ENCODE peak calls at places on chromosomes 4 and X, in five cellular contexts. Y is Calu3, U is omental fat pad, R is endothelial cell, K is tibial artery. F is an unnamed sample.

GRCh38 chr4:17781072-17781830 is at the start of gene FAM184B:
- DNase-seq in Y (peak; percentile 9), U (no peak), R (peak; percentile 17), K (no peak), F (no peak)

GRCh38 chrX:3518870-3519269 is 172.4 kb upstream of the MXRA5 start:
- DNase-seq in Y (peak; percentile 62), U (no peak), R (no peak), K (peak; percentile 37), F (no peak)

GRCh38 chr4:63296773-63297172 is 1112.5 kb downstream of the TECRL start:
- DNase-seq in Y (no peak), U (no peak), R (no peak), K (no peak), F (no peak)

GRCh38 chrX:37796805-37797204 is 16.9 kb downstream of the CYBB start:
- DNase-seq in Y (peak; percentile 9), U (no peak), R (no peak), K (peak; percentile 25), F (no peak)

GRCh38 chr4:114398386-114398785 is 200.2 kb upstream of the UGT8 start:
- DNase-seq in Y (no peak), U (no peak), R (no peak), K (no peak), F (no peak)

GRCh38 chrX:78476701-78477100 is 149.3 kb upstream of the CYSLTR1 start:
- DNase-seq in Y (no peak), U (no peak), R (no peak), K (no peak), F (no peak)

GRCh38 chr4:25029479-25030282 is 1.1 kb downstream of the LGI2 start:
- DNase-seq in Y (no peak), U (no peak), R (no peak), K (no peak), F (no peak)

GRCh38 chr4:78645853-78646757 is 94.5 kb downstream of the ANXA3 start:
- DNase-seq in Y (no peak), U (peak; percentile 35), R (no peak), K (peak; percentile 89), F (no peak)

GRCh38 chr4:147195386-147195785 is 249.7 kb upstream of the TTC29 start:
- DNase-seq in Y (no peak), U (no peak), R (no peak), K (no peak), F (no peak)

GRCh38 chr4:64402684-64403083 is 6.6 kb downstream of the TECRL start:
- DNase-seq in Y (no peak), U (no peak), R (no peak), K (no peak), F (no peak)
- TF ChIP-seq CTCF in Y (no peak), U (no peak), R (no peak), K (no peak), F (no peak)

DNA sequence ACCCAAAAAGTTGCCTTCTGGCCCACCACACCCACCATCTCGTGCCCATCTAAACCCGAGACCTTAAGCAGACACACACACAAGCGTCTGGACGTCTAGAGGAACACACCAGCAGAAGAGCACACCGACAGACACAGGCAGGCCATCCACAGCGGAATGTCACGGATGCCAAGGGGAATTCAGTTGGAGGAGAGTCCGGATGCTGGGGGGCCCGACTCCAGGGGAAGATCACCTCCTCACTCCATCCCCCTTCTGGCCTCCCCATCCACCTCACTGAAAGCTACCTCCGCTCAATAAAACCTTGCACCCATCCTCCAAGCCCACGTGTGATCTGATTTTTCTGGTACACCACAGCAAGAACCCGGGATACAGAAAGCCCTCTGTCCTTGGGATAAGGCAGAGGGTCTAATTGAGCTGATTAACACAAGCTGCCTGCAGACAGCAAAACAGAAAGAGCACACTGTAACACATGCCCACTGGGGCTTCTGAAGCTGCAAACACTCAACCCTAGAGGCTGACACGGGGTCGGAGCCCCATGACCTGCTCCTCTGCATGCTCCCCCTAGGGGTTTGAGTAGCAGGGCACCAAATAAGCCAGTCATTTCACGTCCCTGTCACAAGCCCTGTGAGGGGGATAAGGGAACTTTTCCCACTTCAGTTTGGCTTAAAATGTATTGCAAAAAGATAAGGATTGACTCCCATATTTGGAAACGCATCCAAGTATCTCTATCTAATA is 339.6 kb upstream of the PCDH10 start:
- DNase-seq in Y (no peak), U (no peak), R (no peak), K (no peak), F (no peak)
- TF ChIP-seq CTCF in Y (peak; percentile 14), U (no peak), R (no peak), K (no peak), F (no peak)

GRCh38 chr4:7240341-7240740 is 48.0 kb downstream of the SORCS2 start:
- DNase-seq in Y (no peak), U (no peak), R (no peak), K (no peak), F (no peak)
- TF ChIP-seq CTCF in Y (no peak), U (no peak), R (no peak), K (no peak), F (no peak)

DNA sequence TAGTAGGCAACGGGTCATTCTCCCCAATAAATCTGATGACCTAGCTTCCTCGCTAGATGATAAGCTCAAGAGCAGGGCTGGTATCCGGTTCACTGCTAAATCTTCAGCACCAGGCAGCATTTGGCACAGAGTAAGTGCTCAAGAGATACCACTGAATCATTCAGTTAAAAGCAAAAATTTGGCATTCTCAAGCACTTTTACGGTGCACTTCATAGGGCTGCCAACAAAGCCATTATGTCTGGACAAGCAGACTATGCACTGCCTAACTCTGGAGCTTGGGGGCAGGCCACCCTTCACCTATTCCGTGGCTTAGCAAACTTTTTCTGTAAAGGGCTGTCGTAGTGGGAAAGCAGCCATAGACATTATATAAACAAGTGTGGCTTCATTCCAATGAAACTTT is 23.8 kb upstream of the CXorf38 start:
- DNase-seq in Y (no peak), U (no peak), R (no peak), K (no peak), F (no peak)
- TF ChIP-seq CTCF in Y (no peak), U (no peak), R (no peak), K (no peak), F (no peak)

GRCh38 chr4:71558248-71558647 is 219.4 kb downstream of the SLC4A4 start:
- DNase-seq in Y (no peak), U (no peak), R (no peak), K (no peak), F (no peak)

GRCh38 chr4:71549516-71550160 is 210.8 kb downstream of the SLC4A4 start:
- DNase-seq in Y (no peak), U (no peak), R (no peak), K (no peak), F (no peak)

GRCh38 chr4:71550220-71551190 is 211.7 kb downstream of the SLC4A4 start:
- DNase-seq in Y (peak; percentile 18), U (no peak), R (no peak), K (no peak), F (no peak)

GRCh38 chr4:71554025-71554424 is 215.2 kb downstream of the SLC4A4 start:
- DNase-seq in Y (no peak), U (no peak), R (no peak), K (no peak), F (no peak)

GRCh38 chr4:71553605-71554004 is 214.8 kb downstream of the SLC4A4 start:
- DNase-seq in Y (peak; percentile 1), U (no peak), R (no peak), K (no peak), F (no peak)
- TF ChIP-seq CTCF in Y (peak; percentile 32), U (no peak), R (peak; percentile 51), K (peak; percentile 59), F (no peak)